ENCODE peak calls at places on chromosomes 7 and 10, in five cellular contexts. M is NB4, B is HepG2, L is IMR-90, H is uterus. X is an unnamed sample.

GRCh38 chr10:17910144-17910789 is 41.5 kb upstream of the SLC39A12 start:
- DNase-seq in L (peak; percentile 63), H (peak; percentile 64), B (peak; percentile 47), M (peak; percentile 44), X (peak; percentile 23)

GRCh38 chr10:71726673-71727428 is 7.3 kb upstream of the C10orf105 start:
- DNase-seq in M (peak; percentile 72), L (no peak), B (no peak), H (no peak), X (no peak)

GRCh38 chr7:4149645-4150044 is 532.5 kb upstream of the FOXK1 start:
- DNase-seq in L (no peak), M (no peak), B (no peak), H (no peak), X (no peak)

GRCh38 chr7:33779216-33779615 is 126.1 kb upstream of the BMPER start:
- DNase-seq in M (no peak), B (no peak), L (no peak), H (no peak), X (no peak)

GRCh38 chr10:73841526-73842285 is 30.3 kb upstream of the NDST2 start:
- DNase-seq in M (no peak), H (no peak), B (no peak), L (peak; percentile 42), X (no peak)

GRCh38 chr10:103278862-103279298 is 1.9 kb downstream of the INA start:
- DNase-seq in M (peak; percentile 65), H (no peak), L (peak; percentile 55), B (no peak), X (no peak)

GRCh38 chr10:103553743-103554487 is 60.4 kb downstream of the NEURL1 start:
- DNase-seq in L (no peak), M (no peak), B (no peak), H (no peak), X (no peak)

GRCh38 chr10:28593811-28594210 is 60.9 kb downstream of the WAC start:
- DNase-seq in M (no peak), L (no peak), B (no peak), H (no peak), X (no peak)

GRCh38 chr7:116227678-116228239 is 17.4 kb downstream of the TES start:
- DNase-seq in H (no peak), L (peak; percentile 94), B (no peak), M (no peak), X (no peak)

GRCh38 chr7:97555845-97556431 is 175.9 kb upstream of the TAC1 start:
- DNase-seq in B (no peak), M (no peak), L (no peak), H (no peak), X (no peak)

GRCh38 chr7:19713676-19714075 is 4.8 kb upstream of the POLR1F start:
- DNase-seq in L (peak; percentile 45), M (peak; percentile 69), H (peak; percentile 36), B (peak; percentile 23), X (no peak)

GRCh38 chr10:61662794-61663259 is at the start of gene CABCOCO1:
- DNase-seq in M (no peak), H (peak; percentile 47), B (no peak), L (peak; percentile 32), X (peak; percentile 47)

GRCh38 chr10:77983384-77984341 is 45.7 kb downstream of the POLR3A start:
- DNase-seq in L (peak; percentile 68), M (no peak), B (no peak), H (peak; percentile 9), X (peak; percentile 39)

GRCh38 chr10:45425628-45426563 is 51.9 kb downstream of the ALOX5 start:
- DNase-seq in B (no peak), L (no peak), M (no peak), H (no peak), X (peak; percentile 91)

GRCh38 chr10:28685717-28686116 is 8.4 kb downstream of the BAMBI start:
- DNase-seq in L (no peak), M (no peak), B (no peak), H (no peak), X (no peak)

GRCh38 chr7:131131746-131132431 is 195.8 kb upstream of the MKLN1 start:
- DNase-seq in L (no peak), M (no peak), B (no peak), H (no peak), X (no peak)

GRCh38 chr10:47334627-47335026 is 12.4 kb downstream of the GDF2 start:
- DNase-seq in B (no peak), H (no peak), M (no peak), L (no peak), X (no peak)

GRCh38 chr10:14032406-14032998 is 298.2 kb downstream of the FRMD4A start:
- DNase-seq in L (no peak), H (no peak), M (peak; percentile 8), B (no peak), X (peak; percentile 22)

GRCh38 chr7:12727455-12728191 is 40.2 kb downstream of the ARL4A start:
- DNase-seq in M (no peak), H (no peak), B (no peak), L (peak; percentile 10), X (no peak)

GRCh38 chr10:72229261-72230251 is 13.5 kb upstream of the ASCC1 start:
- DNase-seq in M (no peak), L (peak; percentile 18), B (no peak), H (no peak), X (no peak)

GRCh38 chr10:128633864-128634541 is 507.8 kb upstream of the MKI67 start:
- DNase-seq in H (no peak), L (no peak), B (no peak), M (no peak), X (no peak)

GRCh38 chr10:19699299-19699698 is 116.9 kb upstream of the PLXDC2 start:
- DNase-seq in M (no peak), L (no peak), H (no peak), B (no peak), X (no peak)

GRCh38 chr7:27160546-27161213 is 4.2 kb upstream of the HOXA7 start:
- DNase-seq in B (peak; percentile 62), M (peak; percentile 96), L (peak; percentile 77), H (peak; percentile 90), X (peak; percentile 98)
- TF ChIP-seq POLR2A in B (no peak), M (no peak), L (no peak), H (no peak), X (no peak)

GRCh38 chr10:95756061-95756751 is at the start of gene ENTPD1:
- DNase-seq in M (peak; percentile 89), H (no peak), L (peak; percentile 12), B (no peak), X (no peak)

GRCh38 chr10:95758351-95759025 is 2.5 kb downstream of the ENTPD1 start:
- DNase-seq in H (no peak), L (peak; percentile 6), B (no peak), M (peak; percentile 64), X (no peak)

GRCh38 chr10:95755511-95756004 is 405 bp upstream of the ENTPD1 start:
- DNase-seq in M (peak; percentile 64), B (peak; percentile 6), H (peak; percentile 54), L (no peak), X (no peak)

GRCh38 chr10:95759233-95759826 is 3.4 kb downstream of the ENTPD1 start:
- DNase-seq in L (no peak), H (no peak), M (no peak), B (no peak), X (no peak)

DNA sequence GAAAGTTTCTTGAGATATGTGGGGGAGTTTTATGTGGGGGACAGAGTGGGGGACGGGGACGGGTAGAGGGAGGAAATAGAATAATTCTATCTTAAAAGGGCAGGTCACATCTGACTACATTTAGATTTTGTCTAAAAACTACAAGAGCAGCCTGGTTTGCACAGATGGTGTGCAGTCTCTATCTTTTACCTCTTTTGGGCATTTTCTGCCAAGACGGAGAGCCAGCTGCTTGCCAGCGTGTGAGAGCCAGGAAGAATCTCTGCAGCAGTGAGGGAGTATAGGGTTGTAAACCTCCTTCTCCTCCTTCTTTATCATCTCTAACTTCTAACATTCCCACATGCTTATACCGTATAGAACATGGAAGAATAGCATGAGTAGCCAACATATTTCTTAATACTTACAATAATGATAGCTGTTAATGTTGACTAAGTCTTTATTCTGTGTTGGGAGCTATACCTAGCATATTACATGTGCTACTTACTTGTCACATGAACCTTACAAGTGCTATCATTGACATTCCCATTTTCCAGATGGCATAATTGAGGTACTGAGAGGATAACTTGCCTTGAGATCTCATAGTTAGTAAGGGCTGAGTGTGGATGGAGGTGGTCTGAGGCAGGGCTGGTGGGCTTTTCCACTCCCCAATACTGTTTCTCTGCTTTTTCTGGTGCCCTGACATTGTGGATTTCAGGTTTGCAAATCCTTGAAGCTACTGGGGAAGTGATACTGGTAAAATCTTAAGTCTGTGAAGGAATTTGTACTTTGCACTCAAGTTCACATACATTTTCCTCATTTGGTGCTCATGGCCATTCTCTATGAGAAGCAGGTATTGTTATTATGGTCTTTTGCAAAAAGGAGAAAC is 1.1 kb downstream of the ENTPD1 start:
- DNase-seq in B (no peak), L (no peak), H (no peak), M (peak; percentile 8), X (no peak)
- TF ChIP-seq POLR2A in B (no peak), L (no peak), H (no peak), M (no peak), X (no peak)

GRCh38 chr10:119651514-119652327 is 541 bp downstream of the BAG3 start:
- DNase-seq in B (no peak), H (no peak), M (peak; percentile 31), L (no peak), X (no peak)
- TF ChIP-seq POLR2A in B (no peak), H (peak; percentile 89), M (no peak), L (no peak), X (no peak)

GRCh38 chr10:100286051-100287033 is at the start of gene BLOC1S2:
- DNase-seq in B (peak; percentile 74), H (peak; percentile 81), L (peak; percentile 92), M (peak; percentile 88), X (peak; percentile 96)
- TF ChIP-seq POLR2A in B (peak; percentile 52), H (peak; percentile 51), L (peak; percentile 96), M (peak; percentile 93), X (peak; percentile 95)

DNA sequence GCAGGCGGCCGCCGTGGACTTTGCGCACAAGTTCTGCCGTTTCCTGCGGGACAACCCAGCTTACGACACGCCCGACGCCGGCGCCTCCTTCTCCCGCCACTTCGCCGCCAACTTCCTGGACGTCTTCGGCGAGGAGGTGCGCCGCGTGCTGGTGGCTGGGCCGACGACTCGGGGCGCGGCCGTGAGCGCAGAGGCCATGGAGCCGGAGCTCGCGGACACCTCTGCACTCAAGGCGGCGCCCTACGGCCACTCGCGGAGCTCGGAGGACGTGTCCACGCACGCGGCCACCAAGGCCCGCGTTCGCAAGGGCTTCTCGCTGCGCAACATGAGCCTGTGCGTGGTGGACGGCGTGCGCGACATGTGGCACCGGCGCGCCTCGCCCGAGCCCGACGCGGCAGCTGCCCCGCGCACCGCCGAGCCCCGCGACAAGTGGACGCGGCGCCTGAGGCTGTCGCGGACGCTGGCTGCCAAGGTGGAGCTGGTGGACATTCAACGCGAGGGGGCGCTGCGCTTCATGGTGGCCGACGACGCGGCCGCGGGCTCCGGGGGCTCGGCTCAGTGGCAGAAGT is 14.1 kb downstream of the SH2B2 start:
- DNase-seq in L (no peak), B (no peak), H (no peak), M (no peak), X (no peak)
- TF ChIP-seq POLR2A in L (no peak), B (no peak), H (no peak), M (no peak), X (no peak)